ENCODE peak calls at places on chromosomes 6 and 20, in seven cellular contexts. One of them, this sample, is unnamed.

GRCh38 chr6:34243901-34244884 is 4.6 kb downstream of the SMIM29 start:
- DNase-seq in naive thymus-derived CD4-positive, alpha-beta T cell: no peak
- DNase-seq in NCI-H748 treated with DMSO at 0.1 percent for 48 hours: no peak
- DNase-seq in NCI-H1694 treated with DMSO at 0.1 percent for 48 hours: no peak
- DNase-seq in hepatocyte: peak
- DNase-seq in NCI-H1105 treated with DMSO at 0.1 percent for 48 hours: no peak
- DNase-seq in neuronal stem cell: no peak
- DNase-seq in this sample: peak

GRCh38 chr6:33731751-33732282 is 14.9 kb downstream of the IP6K3 start:
- DNase-seq in NCI-H1105 treated with DMSO at 0.1 percent for 48 hours: no peak
- DNase-seq in NCI-H748 treated with DMSO at 0.1 percent for 48 hours: no peak
- DNase-seq in NCI-H1694 treated with DMSO at 0.1 percent for 48 hours: no peak
- DNase-seq in naive thymus-derived CD4-positive, alpha-beta T cell: no peak
- DNase-seq in hepatocyte: no peak
- DNase-seq in neuronal stem cell: no peak
- DNase-seq in this sample: no peak

GRCh38 chr6:147868493-147869222 is 360.2 kb downstream of the SAMD5 start:
- DNase-seq in naive thymus-derived CD4-positive, alpha-beta T cell: no peak
- DNase-seq in neuronal stem cell: no peak
- DNase-seq in NCI-H748 treated with DMSO at 0.1 percent for 48 hours: no peak
- DNase-seq in NCI-H1105 treated with DMSO at 0.1 percent for 48 hours: no peak
- DNase-seq in hepatocyte: no peak
- DNase-seq in NCI-H1694 treated with DMSO at 0.1 percent for 48 hours: no peak
- DNase-seq in this sample: no peak

GRCh38 chr6:193773-194310 is 98.4 kb upstream of the DUSP22 start:
- DNase-seq in NCI-H1105 treated with DMSO at 0.1 percent for 48 hours: no peak
- DNase-seq in hepatocyte: no peak
- DNase-seq in naive thymus-derived CD4-positive, alpha-beta T cell: peak
- DNase-seq in neuronal stem cell: no peak
- DNase-seq in NCI-H748 treated with DMSO at 0.1 percent for 48 hours: no peak
- DNase-seq in NCI-H1694 treated with DMSO at 0.1 percent for 48 hours: no peak
- DNase-seq in this sample: no peak

GRCh38 chr20:39660251-39660650 is 698.1 kb downstream of the DHX35 start:
- DNase-seq in neuronal stem cell: no peak
- DNase-seq in NCI-H1694 treated with DMSO at 0.1 percent for 48 hours: no peak
- DNase-seq in hepatocyte: no peak
- DNase-seq in NCI-H748 treated with DMSO at 0.1 percent for 48 hours: no peak
- DNase-seq in naive thymus-derived CD4-positive, alpha-beta T cell: no peak
- DNase-seq in NCI-H1105 treated with DMSO at 0.1 percent for 48 hours: no peak
- DNase-seq in this sample: no peak

GRCh38 chr6:70369332-70369950 is 43.9 kb upstream of the FAM135A start:
- DNase-seq in hepatocyte: peak
- DNase-seq in NCI-H748 treated with DMSO at 0.1 percent for 48 hours: peak
- DNase-seq in NCI-H1694 treated with DMSO at 0.1 percent for 48 hours: peak
- DNase-seq in NCI-H1105 treated with DMSO at 0.1 percent for 48 hours: peak
- DNase-seq in neuronal stem cell: peak
- DNase-seq in naive thymus-derived CD4-positive, alpha-beta T cell: peak
- DNase-seq in this sample: peak

GRCh38 chr20:17637985-17638640 is 43.9 kb downstream of the RRBP1 start:
- DNase-seq in NCI-H1105 treated with DMSO at 0.1 percent for 48 hours: no peak
- DNase-seq in neuronal stem cell: no peak
- DNase-seq in naive thymus-derived CD4-positive, alpha-beta T cell: no peak
- DNase-seq in NCI-H1694 treated with DMSO at 0.1 percent for 48 hours: no peak
- DNase-seq in NCI-H748 treated with DMSO at 0.1 percent for 48 hours: no peak
- DNase-seq in hepatocyte: no peak
- DNase-seq in this sample: no peak

GRCh38 chr6:152270301-152270925 is 366.7 kb downstream of the SYNE1 start:
- DNase-seq in neuronal stem cell: no peak
- DNase-seq in NCI-H748 treated with DMSO at 0.1 percent for 48 hours: no peak
- DNase-seq in NCI-H1694 treated with DMSO at 0.1 percent for 48 hours: no peak
- DNase-seq in hepatocyte: no peak
- DNase-seq in NCI-H1105 treated with DMSO at 0.1 percent for 48 hours: no peak
- DNase-seq in naive thymus-derived CD4-positive, alpha-beta T cell: no peak
- DNase-seq in this sample: no peak

GRCh38 chr6:18155273-18155863 is at the start of gene KDM1B:
- DNase-seq in NCI-H1694 treated with DMSO at 0.1 percent for 48 hours: peak
- DNase-seq in NCI-H748 treated with DMSO at 0.1 percent for 48 hours: peak
- DNase-seq in naive thymus-derived CD4-positive, alpha-beta T cell: peak
- DNase-seq in hepatocyte: peak
- DNase-seq in neuronal stem cell: peak
- DNase-seq in NCI-H1105 treated with DMSO at 0.1 percent for 48 hours: peak
- DNase-seq in this sample: peak

GRCh38 chr6:53917464-53917842 is 122.6 kb downstream of the LRRC1 start:
- DNase-seq in NCI-H748 treated with DMSO at 0.1 percent for 48 hours: no peak
- DNase-seq in neuronal stem cell: no peak
- DNase-seq in NCI-H1694 treated with DMSO at 0.1 percent for 48 hours: no peak
- DNase-seq in hepatocyte: no peak
- DNase-seq in naive thymus-derived CD4-positive, alpha-beta T cell: no peak
- DNase-seq in NCI-H1105 treated with DMSO at 0.1 percent for 48 hours: no peak
- DNase-seq in this sample: no peak

GRCh38 chr6:157284738-157285421 is 38.4 kb downstream of the TMEM242 start:
- DNase-seq in neuronal stem cell: no peak
- DNase-seq in NCI-H1105 treated with DMSO at 0.1 percent for 48 hours: no peak
- DNase-seq in NCI-H1694 treated with DMSO at 0.1 percent for 48 hours: no peak
- DNase-seq in NCI-H748 treated with DMSO at 0.1 percent for 48 hours: no peak
- DNase-seq in hepatocyte: no peak
- DNase-seq in naive thymus-derived CD4-positive, alpha-beta T cell: no peak
- DNase-seq in this sample: no peak

GRCh38 chr6:86723729-86724128 is 213.6 kb upstream of the HTR1E start:
- DNase-seq in hepatocyte: no peak
- DNase-seq in NCI-H1105 treated with DMSO at 0.1 percent for 48 hours: no peak
- DNase-seq in neuronal stem cell: no peak
- DNase-seq in naive thymus-derived CD4-positive, alpha-beta T cell: no peak
- DNase-seq in NCI-H1694 treated with DMSO at 0.1 percent for 48 hours: no peak
- DNase-seq in NCI-H748 treated with DMSO at 0.1 percent for 48 hours: no peak
- DNase-seq in this sample: no peak

GRCh38 chr6:75167426-75167825 is 38.4 kb downstream of the COL12A1 start:
- DNase-seq in neuronal stem cell: no peak
- DNase-seq in hepatocyte: no peak
- DNase-seq in naive thymus-derived CD4-positive, alpha-beta T cell: no peak
- DNase-seq in NCI-H1694 treated with DMSO at 0.1 percent for 48 hours: no peak
- DNase-seq in NCI-H1105 treated with DMSO at 0.1 percent for 48 hours: no peak
- DNase-seq in NCI-H748 treated with DMSO at 0.1 percent for 48 hours: no peak
- DNase-seq in this sample: no peak

GRCh38 chr20:2651772-2652723 is at the start of gene NOP56:
- DNase-seq in NCI-H1694 treated with DMSO at 0.1 percent for 48 hours: peak
- DNase-seq in NCI-H1105 treated with DMSO at 0.1 percent for 48 hours: peak
- DNase-seq in neuronal stem cell: peak
- DNase-seq in naive thymus-derived CD4-positive, alpha-beta T cell: peak
- DNase-seq in hepatocyte: peak
- DNase-seq in NCI-H748 treated with DMSO at 0.1 percent for 48 hours: peak
- DNase-seq in this sample: peak

GRCh38 chr6:121430514-121431460 is 4.7 kb upstream of the GJA1 start:
- DNase-seq in neuronal stem cell: no peak
- DNase-seq in hepatocyte: peak
- DNase-seq in NCI-H1105 treated with DMSO at 0.1 percent for 48 hours: peak
- DNase-seq in naive thymus-derived CD4-positive, alpha-beta T cell: no peak
- DNase-seq in NCI-H1694 treated with DMSO at 0.1 percent for 48 hours: no peak
- DNase-seq in NCI-H748 treated with DMSO at 0.1 percent for 48 hours: no peak
- DNase-seq in this sample: no peak

GRCh38 chr20:47318596-47319516 is 37.6 kb downstream of the ZMYND8 start:
- DNase-seq in NCI-H748 treated with DMSO at 0.1 percent for 48 hours: no peak
- DNase-seq in naive thymus-derived CD4-positive, alpha-beta T cell: no peak
- DNase-seq in hepatocyte: peak
- DNase-seq in NCI-H1105 treated with DMSO at 0.1 percent for 48 hours: no peak
- DNase-seq in NCI-H1694 treated with DMSO at 0.1 percent for 48 hours: no peak
- DNase-seq in neuronal stem cell: no peak
- DNase-seq in this sample: peak

GRCh38 chr20:25553819-25554296 is 31.5 kb downstream of the NINL start:
- DNase-seq in NCI-H748 treated with DMSO at 0.1 percent for 48 hours: no peak
- DNase-seq in neuronal stem cell: no peak
- DNase-seq in NCI-H1105 treated with DMSO at 0.1 percent for 48 hours: peak
- DNase-seq in hepatocyte: peak
- DNase-seq in NCI-H1694 treated with DMSO at 0.1 percent for 48 hours: no peak
- DNase-seq in naive thymus-derived CD4-positive, alpha-beta T cell: no peak
- DNase-seq in this sample: no peak

This sample was measured in stomach.